ENCODE peak calls at places on chromosome 9, in seven cellular contexts. G is T-helper 2 cell; Y is activated CD4-positive, alpha-beta T cell treated with anti-CD3 and anti-CD28 coated beads for 36 hours; O is EL; N is HTR-8/SVneo; L is NCI-H1105; V is hippocampal formation. M is an unnamed sample.

GRCh38 chr9:94139672-94140417 is 55.6 kb downstream of the PTPDC1 start:
- DNase-seq in G (no peak), L (no peak), V (no peak), Y (no peak), O (peak; percentile 98), N (peak; percentile 79), M (no peak)

GRCh38 chr9:114988962-114989599 is 58.7 kb upstream of the TNFSF8 start:
- DNase-seq in Y (peak; percentile 64), O (no peak), N (no peak), V (no peak), G (no peak), L (no peak), M (no peak)

GRCh38 chr9:136964171-136964689 is 12.2 kb downstream of the LCN12 start:
- DNase-seq in Y (no peak), O (no peak), L (no peak), G (no peak), V (no peak), N (no peak), M (no peak)

GRCh38 chr9:78234810-78235209 is 1.1 kb upstream of the CEP78 start:
- DNase-seq in G (no peak), L (no peak), V (no peak), N (peak; percentile 23), Y (no peak), O (peak; percentile 63), M (no peak)

GRCh38 chr9:35481347-35481975 is 8.4 kb upstream of the RUSC2 start:
- DNase-seq in N (peak; percentile 32), L (peak; percentile 4), G (no peak), Y (peak; percentile 46), O (peak; percentile 78), V (no peak), M (no peak)

GRCh38 chr9:137286980-137287383 is 9.5 kb downstream of the TOR4A start:
- DNase-seq in G (no peak), V (no peak), O (peak; percentile 52), L (no peak), N (peak; percentile 72), Y (peak; percentile 64), M (no peak)

GRCh38 chr9:16396389-16396788 is 474.1 kb downstream of the BNC2 start:
- DNase-seq in V (no peak), L (no peak), G (no peak), O (peak; percentile 47), Y (no peak), N (no peak), M (no peak)

GRCh38 chr9:125953314-125954019 is 206.3 kb downstream of the PBX3 start:
- DNase-seq in V (no peak), L (no peak), N (no peak), Y (no peak), G (no peak), O (no peak), M (no peak)

GRCh38 chr9:120935383-120935857 is 8.8 kb upstream of the TRAF1 start:
- DNase-seq in V (peak; percentile 59), L (peak; percentile 86), N (peak; percentile 60), O (peak; percentile 95), G (no peak), Y (peak; percentile 36), M (peak; percentile 49)

GRCh38 chr9:131817627-131818026 is 77.8 kb upstream of the RAPGEF1 start:
- DNase-seq in O (no peak), V (no peak), G (no peak), N (no peak), L (peak; percentile 97), Y (no peak), M (peak; percentile 26)

GRCh38 chr9:3863114-3863528 is 337.3 kb upstream of the RFX3 start:
- DNase-seq in O (peak; percentile 97), G (no peak), Y (peak; percentile 9), V (peak; percentile 50), L (no peak), N (peak; percentile 60), M (no peak)

GRCh38 chr9:112680731-112681402 is 37.0 kb downstream of the INIP start:
- DNase-seq in Y (no peak), G (no peak), V (no peak), L (no peak), O (no peak), N (no peak), M (no peak)

GRCh38 chr9:34546834-34547827 is 24.3 kb upstream of the ENHO start:
- DNase-seq in Y (peak; percentile 84), L (peak; percentile 7), G (no peak), V (peak; percentile 58), O (peak; percentile 73), N (no peak), M (no peak)

GRCh38 chr9:122180633-122181032 is 20.9 kb downstream of the MORN5 start:
- DNase-seq in N (peak; percentile 69), O (peak; percentile 82), V (no peak), G (no peak), L (no peak), Y (no peak), M (peak; percentile 79)

GRCh38 chr9:129823163-129823933 is 588 bp downstream of the TOR1A start:
- DNase-seq in O (peak; percentile 49), L (no peak), G (no peak), V (no peak), N (peak; percentile 8), Y (peak; percentile 48), M (no peak)

GRCh38 chr9:108040783-108041182 is 551.2 kb upstream of the KLF4 start:
- DNase-seq in Y (no peak), G (no peak), N (peak; percentile 10), O (peak; percentile 73), L (no peak), V (no peak), M (no peak)

GRCh38 chr9:127311239-127311741 is 46.7 kb downstream of the GARNL3 start:
- DNase-seq in V (no peak), G (no peak), Y (peak; percentile 47), O (peak; percentile 60), N (no peak), L (peak; percentile 48), M (no peak)

GRCh38 chr9:86734762-86735161 is 212.5 kb downstream of the GAS1 start:
- DNase-seq in Y (no peak), L (no peak), G (no peak), N (no peak), O (peak; percentile 34), V (no peak), M (no peak)

GRCh38 chr9:124012368-124013262 is 1.0 kb downstream of the LHX2 start:
- DNase-seq in G (no peak), O (no peak), L (no peak), N (no peak), V (no peak), Y (no peak), M (no peak)

GRCh38 chr9:86354882-86355399 is 731 bp upstream of the TUT7 start:
- DNase-seq in V (no peak), Y (no peak), L (no peak), O (no peak), N (no peak), G (no peak), M (no peak)

GRCh38 chr9:82597225-82598158 is 465.4 kb downstream of the RASEF start:
- DNase-seq in O (no peak), N (no peak), L (no peak), G (no peak), V (no peak), Y (no peak), M (no peak)

GRCh38 chr9:86821011-86821845 is 126.1 kb downstream of the GAS1 start:
- DNase-seq in V (no peak), G (no peak), N (no peak), L (no peak), O (no peak), Y (no peak), M (no peak)

GRCh38 chr9:132401791-132402190 is 4.8 kb downstream of the TTF1 start:
- DNase-seq in G (no peak), O (no peak), V (no peak), L (no peak), Y (no peak), N (no peak), M (no peak)

GRCh38 chr9:34636791-34637355 is 714 bp downstream of the SIGMAR1 start:
- DNase-seq in V (no peak), O (no peak), G (no peak), Y (peak; percentile 41), N (no peak), L (no peak), M (no peak)

GRCh38 chr9:98570663-98571440 is 137.9 kb downstream of the GABBR2 start:
- DNase-seq in G (no peak), O (no peak), L (no peak), N (no peak), V (no peak), Y (no peak), M (no peak)

GRCh38 chr9:107358867-107359440 is 75.9 kb downstream of the RAD23B start:
- DNase-seq in O (no peak), G (no peak), Y (no peak), V (no peak), N (no peak), L (peak; percentile 46), M (peak; percentile 75)

GRCh38 chr9:98230789-98231188 is 24.7 kb downstream of the TBC1D2 start:
- DNase-seq in O (no peak), Y (no peak), G (no peak), N (no peak), L (no peak), V (no peak), M (no peak)

GRCh38 chr9:110189001-110189400 is 19.0 kb downstream of the C9orf152 start:
- DNase-seq in N (no peak), O (no peak), G (no peak), Y (no peak), L (no peak), V (peak; percentile 11), M (no peak)

GRCh38 chr9:33263936-33264472 is 504 bp downstream of the BAG1 start:
- DNase-seq in N (peak; percentile 10), Y (peak; percentile 62), L (no peak), O (peak; percentile 39), G (peak; percentile 17), V (no peak), M (no peak)

GRCh38 chr9:137454145-137454505 is 5.0 kb downstream of the NSMF start:
- DNase-seq in V (no peak), Y (peak; percentile 73), N (no peak), O (no peak), G (peak; percentile 34), L (no peak), M (no peak)

GRCh38 chr9:131361202-131361833 is 32.6 kb upstream of the PRRC2B start:
- DNase-seq in L (no peak), Y (peak; percentile 49), O (no peak), G (no peak), N (no peak), V (no peak), M (no peak)

GRCh38 chr9:131097259-131097947 is 1.1 kb downstream of the AIF1L start:
- DNase-seq in Y (no peak), L (no peak), O (no peak), V (no peak), N (no peak), G (no peak), M (no peak)

GRCh38 chr9:24793711-24794110 is 248.0 kb upstream of the IZUMO3 start:
- DNase-seq in G (no peak), Y (no peak), O (no peak), V (no peak), L (no peak), N (no peak), M (no peak)

GRCh38 chr9:114522847-114523246 is 17.6 kb upstream of the WHRN start:
- DNase-seq in N (no peak), O (no peak), V (no peak), L (no peak), G (no peak), Y (no peak), M (no peak)

GRCh38 chr9:123302348-123303214 is 34.2 kb upstream of the STRBP start:
- DNase-seq in V (no peak), G (no peak), N (no peak), L (no peak), O (no peak), Y (no peak), M (no peak)

M was measured in NCI-H1436 treated with DMSO at 0.1 percent for 48 hours.